ENCODE peak calls at places on chromosomes 11 and 22, in six cellular contexts. One of them, this sample, is unnamed.

GRCh38 chr11:122852071-122852831 is 14.0 kb downstream of the CRTAM start:
- DNase-seq in AML-193: no peak
- DNase-seq in NCI-H82: no peak
- DNase-seq in activated CD4-positive, alpha-beta T cell treated with anti-CD3 and anti-CD28 coated beads for 24 hours: no peak
- DNase-seq in stimulated activated CD4-positive, alpha-beta T cell treated with anti-CD3 and anti-CD28 coated beads, Interleukin-4, amount 100 ng/mL, for 48 hours: no peak
- DNase-seq in endothelial cell: no peak
- DNase-seq in this sample: no peak

GRCh38 chr11:34223021-34223813 is 117.8 kb downstream of the NAT10 start:
- DNase-seq in AML-193: no peak
- DNase-seq in NCI-H82: no peak
- DNase-seq in activated CD4-positive, alpha-beta T cell treated with anti-CD3 and anti-CD28 coated beads for 24 hours: no peak
- DNase-seq in stimulated activated CD4-positive, alpha-beta T cell treated with anti-CD3 and anti-CD28 coated beads, Interleukin-4, amount 100 ng/mL, for 48 hours: no peak
- DNase-seq in endothelial cell: no peak
- DNase-seq in this sample: no peak

GRCh38 chr22:22945195-22945594 is 57.6 kb downstream of the IGLL5 start:
- DNase-seq in AML-193: no peak
- DNase-seq in NCI-H82: no peak
- DNase-seq in activated CD4-positive, alpha-beta T cell treated with anti-CD3 and anti-CD28 coated beads for 24 hours: no peak
- DNase-seq in stimulated activated CD4-positive, alpha-beta T cell treated with anti-CD3 and anti-CD28 coated beads, Interleukin-4, amount 100 ng/mL, for 48 hours: no peak
- DNase-seq in endothelial cell: no peak
- DNase-seq in this sample: no peak

GRCh38 chr11:45638051-45638450 is 27.4 kb downstream of the CHST1 start:
- DNase-seq in AML-193: no peak
- DNase-seq in NCI-H82: no peak
- DNase-seq in activated CD4-positive, alpha-beta T cell treated with anti-CD3 and anti-CD28 coated beads for 24 hours: no peak
- DNase-seq in stimulated activated CD4-positive, alpha-beta T cell treated with anti-CD3 and anti-CD28 coated beads, Interleukin-4, amount 100 ng/mL, for 48 hours: no peak
- DNase-seq in endothelial cell: no peak
- DNase-seq in this sample: no peak

GRCh38 chr11:9473408-9473807 is 12.6 kb downstream of the ZNF143 start:
- DNase-seq in AML-193: no peak
- DNase-seq in NCI-H82: no peak
- DNase-seq in activated CD4-positive, alpha-beta T cell treated with anti-CD3 and anti-CD28 coated beads for 24 hours: no peak
- DNase-seq in stimulated activated CD4-positive, alpha-beta T cell treated with anti-CD3 and anti-CD28 coated beads, Interleukin-4, amount 100 ng/mL, for 48 hours: no peak
- DNase-seq in endothelial cell: no peak
- DNase-seq in this sample: no peak

GRCh38 chr22:49350441-49351121 is 477.1 kb downstream of the BRD1 start:
- DNase-seq in AML-193: no peak
- DNase-seq in NCI-H82: peak
- DNase-seq in activated CD4-positive, alpha-beta T cell treated with anti-CD3 and anti-CD28 coated beads for 24 hours: no peak
- DNase-seq in stimulated activated CD4-positive, alpha-beta T cell treated with anti-CD3 and anti-CD28 coated beads, Interleukin-4, amount 100 ng/mL, for 48 hours: no peak
- DNase-seq in endothelial cell: no peak
- DNase-seq in this sample: no peak

GRCh38 chr11:3139086-3139440 is 26.0 kb downstream of the OSBPL5 start:
- DNase-seq in AML-193: no peak
- DNase-seq in NCI-H82: no peak
- DNase-seq in activated CD4-positive, alpha-beta T cell treated with anti-CD3 and anti-CD28 coated beads for 24 hours: no peak
- DNase-seq in stimulated activated CD4-positive, alpha-beta T cell treated with anti-CD3 and anti-CD28 coated beads, Interleukin-4, amount 100 ng/mL, for 48 hours: no peak
- DNase-seq in endothelial cell: no peak
- DNase-seq in this sample: no peak

GRCh38 chr11:11584446-11584810 is 37.4 kb downstream of the GALNT18 start:
- DNase-seq in AML-193: no peak
- DNase-seq in NCI-H82: no peak
- DNase-seq in activated CD4-positive, alpha-beta T cell treated with anti-CD3 and anti-CD28 coated beads for 24 hours: no peak
- DNase-seq in stimulated activated CD4-positive, alpha-beta T cell treated with anti-CD3 and anti-CD28 coated beads, Interleukin-4, amount 100 ng/mL, for 48 hours: no peak
- DNase-seq in endothelial cell: no peak
- DNase-seq in this sample: no peak

This sample was measured in GM12864.